ENCODE peak calls at places on chromosome 15, in four cellular contexts. S, X, D and U are unnamed samples.

GRCh38 chr15:74442063-74442462 is 8.3 kb upstream of the SEMA7A start:
- DNase-seq in S (no peak), X (peak; percentile 95), D (no peak), U (no peak)

GRCh38 chr15:74176262-74177208 is 3.0 kb downstream of the ISLR start:
- DNase-seq in S (no peak), X (no peak), D (no peak), U (no peak)

GRCh38 chr15:45378149-45378912 is at the start of gene GATM:
- DNase-seq in S (peak; percentile 72), X (no peak), D (peak; percentile 77), U (no peak)

GRCh38 chr15:100275641-100276040 is 66.1 kb downstream of the ADAMTS17 start:
- DNase-seq in S (no peak), X (no peak), D (no peak), U (no peak)

GRCh38 chr15:82663186-82663600 is 16.0 kb upstream of the CPEB1 start:
- DNase-seq in S (peak; percentile 40), X (peak; percentile 36), D (peak; percentile 90), U (peak; percentile 90)

GRCh38 chr15:60444289-60444912 is 34.5 kb downstream of the ICE2 start:
- DNase-seq in S (peak; percentile 30), X (peak; percentile 28), D (no peak), U (no peak)

GRCh38 chr15:89372069-89373033 is 37.7 kb upstream of the POLG start:
- DNase-seq in S (no peak), X (no peak), D (no peak), U (no peak)

GRCh38 chr15:80489030-80489594 is 84.9 kb downstream of the ARNT2 start:
- DNase-seq in S (no peak), X (peak; percentile 24), D (no peak), U (no peak)

GRCh38 chr15:74844319-74845207 is 1.6 kb upstream of the ULK3 start:
- DNase-seq in S (no peak), X (no peak), D (no peak), U (no peak)

GRCh38 chr15:80500021-80500420 is 95.8 kb downstream of the ARNT2 start:
- DNase-seq in S (no peak), X (no peak), D (peak; percentile 11), U (no peak)

GRCh38 chr15:61379005-61379404 is 149.9 kb upstream of the RORA start:
- DNase-seq in S (no peak), X (no peak), D (no peak), U (no peak)

GRCh38 chr15:48250640-48251076 is 44.6 kb downstream of the SLC12A1 start:
- DNase-seq in S (peak; percentile 13), X (peak; percentile 25), D (peak; percentile 47), U (peak; percentile 22)

GRCh38 chr15:51172190-51172589 is 77.5 kb upstream of the TNFAIP8L3 start:
- DNase-seq in S (no peak), X (no peak), D (no peak), U (no peak)

GRCh38 chr15:49223536-49224274 is 53.7 kb downstream of the GALK2 start:
- DNase-seq in S (no peak), X (no peak), D (no peak), U (no peak)

GRCh38 chr15:92818658-92819311 is 81.3 kb upstream of the CHD2 start:
- DNase-seq in S (no peak), X (no peak), D (no peak), U (no peak)

GRCh38 chr15:26722621-26723160 is 50.2 kb downstream of the GABRB3 start:
- DNase-seq in S (peak; percentile 49), X (no peak), D (peak; percentile 47), U (no peak)

GRCh38 chr15:91776104-91776503 is 77.4 kb upstream of the SLCO3A1 start:
- DNase-seq in S (no peak), X (no peak), D (no peak), U (no peak)

GRCh38 chr15:56245871-56246814 is 2.5 kb upstream of the RFX7 start:
- DNase-seq in S (peak; percentile 90), X (peak; percentile 82), D (peak; percentile 93), U (peak; percentile 94)

GRCh38 chr15:39204031-39204430 is 376.8 kb upstream of the THBS1 start:
- DNase-seq in S (no peak), X (no peak), D (no peak), U (no peak)

GRCh38 chr15:89399390-89400120 is 64.9 kb upstream of the POLG start:
- DNase-seq in S (peak; percentile 90), X (no peak), D (no peak), U (peak; percentile 79)

GRCh38 chr15:91863621-91864255 is 10.2 kb downstream of the SLCO3A1 start:
- DNase-seq in S (no peak), X (no peak), D (no peak), U (no peak)

GRCh38 chr15:76108021-76108723 is 48.4 kb downstream of the TMEM266 start:
- DNase-seq in S (no peak), X (no peak), D (no peak), U (no peak)

GRCh38 chr15:97875025-97875512 is 85.4 kb upstream of the ARRDC4 start:
- DNase-seq in S (peak; percentile 9), X (no peak), D (no peak), U (no peak)

GRCh38 chr15:48695088-48695834 is 49.8 kb upstream of the FBN1 start:
- DNase-seq in S (no peak), X (no peak), D (no peak), U (no peak)

GRCh38 chr15:51907136-51907862 is 64.3 kb downstream of the LEO1 start:
- DNase-seq in S (peak; percentile 39), X (peak; percentile 94), D (no peak), U (peak; percentile 19)

GRCh38 chr15:60379466-60380274 is 18.1 kb downstream of the ANXA2 start:
- DNase-seq in S (no peak), X (peak; percentile 99), D (no peak), U (no peak)

GRCh38 chr15:60760646-60761504 is 281.9 kb upstream of the ICE2 start:
- DNase-seq in S (no peak), X (no peak), D (no peak), U (no peak)

GRCh38 chr15:91855684-91856553 is 2.4 kb downstream of the SLCO3A1 start:
- DNase-seq in S (peak; percentile 73), X (peak; percentile 3), D (peak; percentile 78), U (peak; percentile 15)

GRCh38 chr15:89776274-89777072 is at the start of gene MESP2:
- DNase-seq in S (peak; percentile 73), X (peak; percentile 67), D (peak; percentile 90), U (peak; percentile 88)

GRCh38 chr15:93038064-93038705 is 50.8 kb downstream of the RGMA start:
- DNase-seq in S (no peak), X (no peak), D (no peak), U (no peak)

GRCh38 chr15:30953731-30954378 is 37.6 kb downstream of the MTMR10 start:
- DNase-seq in S (peak; percentile 93), X (no peak), D (no peak), U (peak; percentile 81)

GRCh38 chr15:101025896-101026631 is 106.9 kb downstream of the LRRK1 start:
- DNase-seq in S (no peak), X (no peak), D (peak; percentile 34), U (no peak)

GRCh38 chr15:81000144-81000625 is 538 bp upstream of the TLNRD1 start:
- DNase-seq in S (no peak), X (peak; percentile 27), D (no peak), U (peak; percentile 41)

GRCh38 chr15:60477164-60477563 is 1.8 kb downstream of the ICE2 start:
- DNase-seq in S (no peak), X (no peak), D (no peak), U (no peak)

GRCh38 chr15:32663671-32664070 is 22.2 kb downstream of the SCG5 start:
- DNase-seq in S (no peak), X (no peak), D (no peak), U (no peak)

GRCh38 chr15:90593469-90594158 is 63.9 kb downstream of the CRTC3 start:
- DNase-seq in S (no peak), X (no peak), D (no peak), U (no peak)

GRCh38 chr15:91049378-91050127 is 27.2 kb upstream of the VPS33B start:
- DNase-seq in S (peak; percentile 63), X (peak; percentile 70), D (no peak), U (peak; percentile 27)

GRCh38 chr15:70290708-70291107 is 193.0 kb upstream of the TLE3 start:
- DNase-seq in S (no peak), X (no peak), D (no peak), U (no peak)

GRCh38 chr15:71791975-71792374 is 18.4 kb upstream of the NR2E3 start:
- DNase-seq in S (no peak), X (no peak), D (peak; percentile 33), U (no peak)
- TF ChIP-seq RNF2 in S (no peak), X (no peak), D (no peak), U (no peak)

GRCh38 chr15:78075490-78076230 is 1.9 kb downstream of the TBC1D2B start:
- DNase-seq in S (no peak), X (peak; percentile 68), D (no peak), U (no peak)
- TF ChIP-seq RNF2 in S (no peak), X (no peak), D (no peak), U (no peak)

DNA sequence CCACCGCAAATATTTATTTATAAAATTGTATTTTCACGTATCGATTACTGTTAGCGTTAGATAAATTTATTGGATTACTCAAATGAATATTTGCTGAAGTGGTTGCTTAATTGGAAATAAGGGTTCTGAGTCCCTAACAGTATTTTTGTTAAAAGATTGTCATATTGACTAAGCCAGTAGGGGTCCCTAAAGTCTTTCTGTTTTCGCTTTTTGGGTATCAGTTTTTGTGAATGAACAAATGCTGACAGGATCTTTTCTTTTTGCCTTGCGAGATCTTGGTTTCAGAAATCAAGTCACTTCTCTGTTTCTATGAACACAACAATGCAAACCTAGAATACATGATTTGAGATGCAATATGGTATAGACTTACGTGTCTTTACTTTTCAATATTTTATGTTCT is 7.1 kb downstream of the RAD51 start:
- DNase-seq in S (no peak), X (peak; percentile 4), D (no peak), U (no peak)
- TF ChIP-seq RNF2 in S (no peak), X (no peak), D (no peak), U (no peak)

DNA sequence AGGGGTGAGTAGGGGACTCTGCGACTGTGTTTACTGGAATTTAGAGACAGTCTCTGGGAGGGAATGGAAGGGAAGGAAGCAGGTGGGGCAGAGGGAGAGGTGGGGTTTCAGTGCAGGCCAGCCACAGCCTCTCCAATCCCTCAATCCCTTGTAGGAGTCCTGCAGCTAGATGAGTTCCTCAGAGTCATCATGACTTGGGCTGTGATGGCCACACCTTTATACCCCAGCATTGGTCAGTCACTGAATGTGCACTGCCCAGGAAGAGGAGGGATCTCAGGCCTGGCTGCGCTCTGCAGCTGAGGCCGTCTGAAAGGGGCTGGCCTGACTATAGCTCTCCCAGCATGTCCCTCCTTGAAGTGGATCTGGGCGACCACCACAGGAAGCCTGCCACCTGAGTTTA is 67.3 kb upstream of the GLCE start:
- DNase-seq in S (peak; percentile 78), X (no peak), D (no peak), U (peak; percentile 64)
- TF ChIP-seq RNF2 in S (no peak), X (no peak), D (no peak), U (no peak)